ENCODE peak calls at places on chromosomes 13 and 19, in nine cellular contexts. F is A549, M is HCT116, L is astrocyte, G is fibroblast of lung, D is mesenchymal stem cell, V is SK-N-SH, Z is hepatocyte, U is K562. E is an unnamed sample.

GRCh38 chr13:44172411-44172810 is 201.2 kb upstream of the SERP2 start:
- DNase-seq in Z (no peak), D (no peak), M (no peak), V (no peak), G (no peak), F (no peak), L (no peak), U (no peak), E (no peak)

GRCh38 chr19:18425515-18426415 is 6.6 kb downstream of the SSBP4 start:
- DNase-seq in G (peak), V (no peak), M (no peak), Z (no peak), U (no peak), F (no peak), L (peak), D (peak), E (peak)

GRCh38 chr13:77509221-77509620 is 26.3 kb upstream of the SCEL start:
- DNase-seq in M (no peak), L (peak), G (peak), U (no peak), D (peak), Z (no peak), V (no peak), F (no peak), E (peak)

GRCh38 chr19:4981681-4981958 is 12.7 kb downstream of the KDM4B start:
- DNase-seq in U (no peak), Z (no peak), M (no peak), L (no peak), D (no peak), G (no peak), F (no peak), V (peak), E (peak)

GRCh38 chr13:80296638-80297037 is 44.3 kb downstream of the SPRY2 start:
- DNase-seq in L (no peak), M (no peak), F (no peak), D (no peak), U (no peak), G (no peak), Z (no peak), V (no peak), E (no peak)

GRCh38 chr19:31253816-31254551 is 95.3 kb downstream of the TSHZ3 start:
- DNase-seq in D (no peak), M (no peak), U (no peak), Z (peak), L (peak), F (no peak), V (no peak), G (peak), E (peak)

GRCh38 chr13:45511310-45512147 is 46.8 kb downstream of the COG3 start:
- DNase-seq in U (peak), D (peak), L (peak), G (peak), Z (peak), M (peak), V (peak), F (peak), E (peak)

GRCh38 chr19:45498411-45499195 is at the start of gene PPM1N:
- DNase-seq in V (no peak), M (no peak), D (peak), F (no peak), G (no peak), L (no peak), U (peak), Z (peak), E (peak)

GRCh38 chr19:16001481-16002312 is 52.9 kb downstream of the OR10H4 start:
- DNase-seq in V (no peak), F (no peak), M (no peak), L (peak), Z (no peak), D (peak), G (peak), U (no peak), E (peak)

GRCh38 chr19:56613639-56614038 is 18.5 kb downstream of the ZNF71 start:
- DNase-seq in L (no peak), M (no peak), U (no peak), D (no peak), F (no peak), Z (no peak), G (no peak), V (no peak), E (no peak)

GRCh38 chr13:36819811-36820140 is 754 bp downstream of the RFXAP start:
- DNase-seq in F (no peak), U (peak), M (no peak), V (no peak), D (peak), L (peak), G (peak), Z (peak), E (no peak)

GRCh38 chr19:18520848-18521691 is 800 bp downstream of the ELL start:
- DNase-seq in L (no peak), Z (peak), F (no peak), D (peak), M (no peak), G (no peak), V (no peak), U (peak), E (peak)

GRCh38 chr13:43305416-43305815 is 282.0 kb downstream of the DNAJC15 start:
- DNase-seq in V (no peak), F (no peak), G (peak), L (peak), Z (no peak), U (no peak), M (no peak), D (no peak), E (no peak)

GRCh38 chr19:29120471-29120870 is 92.5 kb downstream of the UQCRFS1 start:
- DNase-seq in Z (no peak), D (no peak), F (no peak), M (no peak), U (no peak), V (no peak), G (no peak), L (no peak), E (no peak)

GRCh38 chr13:45362939-45363338 is 22.0 kb upstream of the TPT1 start:
- DNase-seq in D (no peak), M (no peak), G (no peak), U (peak), V (no peak), F (no peak), Z (no peak), L (no peak), E (no peak)

GRCh38 chr19:8648240-8648639 is 17.8 kb downstream of the NFILZ start:
- DNase-seq in L (no peak), Z (no peak), G (no peak), U (no peak), D (no peak), F (no peak), V (no peak), M (no peak), E (no peak)

GRCh38 chr13:77386880-77387606 is 60.1 kb upstream of the MYCBP2 start:
- DNase-seq in V (no peak), L (peak), F (no peak), U (no peak), M (no peak), D (peak), G (peak), Z (no peak), E (peak)

GRCh38 chr19:30565680-30566079 is 193.5 kb downstream of the ZNF536 start:
- DNase-seq in U (no peak), F (no peak), L (no peak), D (no peak), V (no peak), G (no peak), M (no peak), Z (no peak), E (no peak)

GRCh38 chr19:13622727-13623126 is 116.4 kb upstream of the CACNA1A start:
- DNase-seq in G (no peak), D (no peak), M (no peak), U (no peak), Z (no peak), V (no peak), F (no peak), L (no peak), E (no peak)

GRCh38 chr19:50651174-50651573 is 1.9 kb downstream of the C19orf81 start:
- DNase-seq in U (no peak), M (no peak), D (no peak), Z (no peak), V (no peak), L (no peak), G (no peak), F (no peak), E (peak)

GRCh38 chr13:49020940-49021548 is 45.3 kb downstream of the FNDC3A start:
- DNase-seq in V (no peak), F (no peak), D (no peak), U (no peak), G (peak), M (no peak), L (peak), Z (no peak), E (peak)

GRCh38 chr19:45074744-45075143 is 1.5 kb downstream of the ZNF296 start:
- DNase-seq in L (no peak), U (no peak), G (no peak), V (no peak), F (no peak), M (no peak), D (no peak), Z (no peak), E (peak)

GRCh38 chr19:55146078-55146647 is 2.8 kb downstream of the TNNT1 start:
- DNase-seq in D (peak), M (peak), G (no peak), F (peak), V (peak), L (no peak), U (peak), Z (no peak), E (peak)

DNA sequence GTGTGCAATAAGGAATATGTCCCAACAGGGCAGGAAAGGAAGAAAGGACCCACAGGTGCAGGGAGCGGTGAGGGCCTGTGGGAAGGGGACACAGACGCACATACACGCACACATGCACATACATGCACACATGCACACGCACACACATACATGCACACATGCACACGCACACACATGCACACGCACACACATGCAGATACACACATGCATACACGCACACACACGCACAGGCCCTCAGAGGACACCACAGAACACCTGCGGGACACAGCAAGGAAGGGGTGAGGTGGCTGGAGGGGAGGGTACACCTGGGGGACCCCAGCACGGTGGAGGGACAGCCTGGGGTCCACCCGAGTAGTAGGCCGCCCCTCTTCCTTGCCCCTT is 12.9 kb downstream of the PIP5K1C start:
- DNase-seq in U (no peak), V (no peak), D (no peak), L (no peak), M (no peak), F (no peak), Z (no peak), G (no peak), E (peak)
- H3K4me3 ChIP-seq in U (no peak), V (no peak), D (no peak), L (no peak), M (no peak), F (no peak), Z (no peak), G (no peak), E (no peak)

DNA sequence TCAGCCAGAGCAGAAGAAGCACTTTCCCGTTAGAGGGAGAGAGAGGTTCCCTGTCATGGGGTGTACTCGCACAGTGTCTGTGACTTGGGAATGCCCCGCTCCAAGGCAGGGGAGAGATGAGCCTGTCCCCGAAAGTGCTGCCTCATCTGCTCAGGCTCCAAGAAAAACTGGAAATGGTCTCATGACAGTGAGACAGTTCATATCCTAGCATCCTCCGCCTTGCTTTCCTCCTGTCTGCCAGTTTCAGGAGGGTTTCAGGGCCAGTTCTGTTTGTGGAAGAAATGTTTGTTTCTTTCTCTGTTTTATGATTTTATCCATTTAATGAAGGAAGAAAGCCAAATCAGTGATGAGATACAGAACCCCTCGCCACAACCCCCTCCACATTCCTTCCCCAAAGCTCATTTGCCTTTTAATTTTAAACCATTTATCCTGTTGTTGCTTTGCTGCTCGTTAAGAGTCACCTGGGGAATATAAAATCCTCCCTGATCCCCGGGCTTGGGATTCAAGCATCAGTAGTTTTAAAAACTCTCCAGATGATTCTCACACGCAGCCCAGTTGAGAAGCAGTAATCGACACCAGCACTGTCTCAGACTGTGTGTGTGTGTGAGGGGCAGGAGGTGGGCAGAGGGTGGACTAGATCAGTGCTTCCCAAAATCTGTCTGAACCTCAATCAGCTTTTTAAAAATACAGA is 144.6 kb upstream of the UBL3 start:
- DNase-seq in U (no peak), G (no peak), F (no peak), D (peak), Z (no peak), M (no peak), L (no peak), V (no peak), E (peak)
- H3K27ac ChIP-seq in U (no peak), G (no peak), F (no peak), D (no peak), Z (no peak), M (no peak), L (no peak), V (no peak), E (peak)

GRCh38 chr13:85536706-85537105 is 262.5 kb downstream of the SLITRK6 start:
- DNase-seq in F (no peak), L (no peak), U (no peak), Z (no peak), M (no peak), G (peak), V (no peak), D (no peak), E (no peak)
- H3K4me2 ChIP-seq in F (no peak), L (no peak), U (no peak), Z (no peak), M (no peak), G (no peak), V (no peak), D (no peak), E (no peak)

DNA sequence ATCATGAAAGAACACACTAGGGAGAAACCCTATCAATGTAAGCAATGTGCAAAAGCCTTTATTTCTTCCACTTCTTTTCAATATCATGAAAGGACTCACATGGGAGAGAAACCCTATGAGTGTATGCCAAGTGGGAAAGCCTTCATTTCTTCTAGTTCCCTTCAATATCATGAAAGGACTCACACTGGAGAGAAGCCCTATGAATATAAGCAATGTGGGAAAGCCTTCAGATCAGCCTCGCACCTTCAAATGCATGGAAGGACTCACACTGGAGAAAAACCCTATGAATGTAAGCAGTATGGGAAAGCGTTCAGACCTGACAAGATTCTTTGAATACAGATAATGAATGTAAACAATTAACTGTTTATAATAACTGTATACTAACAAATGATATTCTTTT is 15.0 kb upstream of the ZNF439 start:
- DNase-seq in D (no peak), V (no peak), L (no peak), U (no peak), G (no peak), Z (no peak), F (no peak), M (no peak), E (no peak)
- H3K4me3 ChIP-seq in D (no peak), V (no peak), L (no peak), U (no peak), G (no peak), Z (peak), F (no peak), M (no peak), E (no peak)

GRCh38 chr13:111944171-111944583 is 122.8 kb upstream of the SOX1 start:
- DNase-seq in V (no peak), Z (no peak), U (no peak), D (no peak), M (no peak), L (no peak), F (no peak), G (no peak), E (no peak)
- H3K27ac ChIP-seq in V (no peak), Z (no peak), U (no peak), D (no peak), M (no peak), L (no peak), F (no peak), G (no peak), E (no peak)